ENCODE peak calls at places on chromosomes 13 and 19, in six cellular contexts. O, C, R, U, K and M are unnamed samples.
A peak's percentile ranks its signal among the peaks of the same experiment; 100 is the strongest.

GRCh38 chr19:38793186-38793585 is 4.2 kb downstream of the LGALS7B start:
- DNase-seq in O (no peak), C (peak; percentile 50), R (no peak), U (no peak), K (peak; percentile 74), M (no peak)

GRCh38 chr19:38549061-38549460 is 68.7 kb downstream of the MAP4K1 start:
- DNase-seq in O (no peak), C (no peak), R (no peak), U (no peak), K (no peak), M (no peak)

GRCh38 chr19:35517342-35517741 is 3.9 kb upstream of the DMKN start:
- DNase-seq in O (no peak), C (no peak), R (no peak), U (no peak), K (no peak), M (no peak)

GRCh38 chr19:6521718-6522646 is 8.8 kb upstream of the TNFSF9 start:
- DNase-seq in O (peak; percentile 68), C (no peak), R (no peak), U (no peak), K (no peak), M (peak; percentile 81)

GRCh38 chr13:74062933-74063332 is 71.3 kb downstream of the KLF12 start:
- DNase-seq in O (no peak), C (peak; percentile 67), R (no peak), U (peak; percentile 79), K (no peak), M (peak; percentile 68)

GRCh38 chr13:102277286-102277685 is 124.6 kb downstream of the FGF14 start:
- DNase-seq in O (no peak), C (no peak), R (no peak), U (no peak), K (no peak), M (peak; percentile 47)

GRCh38 chr19:34432797-34433196 is 4.6 kb downstream of the UBA2 start:
- DNase-seq in O (no peak), C (peak; percentile 20), R (no peak), U (no peak), K (no peak), M (no peak)

GRCh38 chr13:75938811-75939525 is 302.8 kb downstream of the LMO7 start:
- DNase-seq in O (no peak), C (peak; percentile 72), R (no peak), U (peak; percentile 2), K (no peak), M (no peak)

GRCh38 chr13:110430391-110431338 is 123.6 kb downstream of the COL4A2 start:
- DNase-seq in O (no peak), C (no peak), R (no peak), U (no peak), K (peak; percentile 74), M (no peak)

GRCh38 chr13:69474286-69474685 is 633.3 kb upstream of the ATXN8OS start:
- DNase-seq in O (no peak), C (no peak), R (no peak), U (peak; percentile 16), K (no peak), M (no peak)

GRCh38 chr13:80870186-80870585 is 529.3 kb upstream of the SPRY2 start:
- DNase-seq in O (no peak), C (no peak), R (no peak), U (no peak), K (peak; percentile 8), M (no peak)

GRCh38 chr13:110593430-110594130 is 21.8 kb upstream of the NAXD start:
- DNase-seq in O (peak; percentile 32), C (peak; percentile 73), R (peak; percentile 50), U (peak; percentile 39), K (peak; percentile 39), M (no peak)

GRCh38 chr19:18292460-18292809 is 11.0 kb upstream of the JUND start:
- DNase-seq in O (no peak), C (no peak), R (no peak), U (no peak), K (peak; percentile 41), M (no peak)

DNA sequence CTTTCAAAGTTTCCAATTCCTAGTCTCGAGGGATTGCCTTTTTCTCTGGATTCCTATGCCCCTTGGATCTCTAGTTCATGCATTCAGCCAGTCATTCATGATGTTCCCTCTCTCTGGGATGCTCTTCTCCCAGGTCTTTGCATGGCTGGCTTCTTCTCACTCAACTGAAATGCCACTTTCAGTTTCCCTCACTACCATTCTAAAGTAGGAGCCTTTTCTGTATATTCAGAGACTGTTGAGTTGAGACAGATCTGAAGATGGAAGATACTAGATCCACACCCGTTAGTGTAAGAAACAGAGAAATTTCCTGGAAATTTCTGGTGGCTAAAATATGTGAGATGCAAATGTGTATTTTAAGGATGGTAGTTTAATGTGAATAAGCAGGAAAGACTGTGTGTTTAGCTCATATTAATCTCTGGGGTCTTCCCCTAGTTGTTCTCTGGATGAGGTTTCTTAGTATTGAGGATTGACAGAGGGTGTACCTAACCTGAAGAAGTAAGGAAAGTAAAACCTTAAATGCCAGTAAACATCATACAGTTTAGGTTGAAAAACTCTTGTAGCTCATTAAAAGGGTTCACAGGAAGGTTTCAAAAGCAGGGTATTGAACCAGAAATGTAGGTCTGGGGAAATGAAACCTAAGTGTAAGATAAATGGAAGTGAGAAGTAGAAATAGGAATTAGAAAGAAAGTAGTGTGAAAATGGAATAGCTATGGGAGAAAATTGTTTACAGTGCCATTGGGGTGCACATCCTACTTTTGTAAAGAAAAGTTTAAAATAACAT is 331.3 kb downstream of the NDFIP2 start:
- DNase-seq in O (no peak), C (no peak), R (no peak), U (no peak), K (no peak), M (no peak)
- H3K9ac ChIP-seq in O (no peak overlapping the region), C (no peak overlapping the region), R (no peak overlapping the region), U (no peak overlapping the region), K (no peak overlapping the region), M (no peak overlapping the region)

GRCh38 chr19:2845107-2845506 is 3.8 kb downstream of the ZNF555 start:
- DNase-seq in O (no peak), C (no peak), R (no peak), U (no peak), K (no peak), M (no peak)

GRCh38 chr19:2837430-2837829 is 3.8 kb upstream of the ZNF555 start:
- DNase-seq in O (no peak), C (no peak), R (no peak), U (no peak), K (no peak), M (no peak)

GRCh38 chr19:2846180-2846935 is 5.1 kb downstream of the ZNF555 start:
- DNase-seq in O (no peak), C (no peak), R (no peak), U (no peak), K (no peak), M (no peak)

GRCh38 chr19:2841858-2842574 is 741 bp downstream of the ZNF555 start:
- DNase-seq in O (peak; percentile 58), C (no peak), R (no peak), U (no peak), K (no peak), M (no peak)

DNA sequence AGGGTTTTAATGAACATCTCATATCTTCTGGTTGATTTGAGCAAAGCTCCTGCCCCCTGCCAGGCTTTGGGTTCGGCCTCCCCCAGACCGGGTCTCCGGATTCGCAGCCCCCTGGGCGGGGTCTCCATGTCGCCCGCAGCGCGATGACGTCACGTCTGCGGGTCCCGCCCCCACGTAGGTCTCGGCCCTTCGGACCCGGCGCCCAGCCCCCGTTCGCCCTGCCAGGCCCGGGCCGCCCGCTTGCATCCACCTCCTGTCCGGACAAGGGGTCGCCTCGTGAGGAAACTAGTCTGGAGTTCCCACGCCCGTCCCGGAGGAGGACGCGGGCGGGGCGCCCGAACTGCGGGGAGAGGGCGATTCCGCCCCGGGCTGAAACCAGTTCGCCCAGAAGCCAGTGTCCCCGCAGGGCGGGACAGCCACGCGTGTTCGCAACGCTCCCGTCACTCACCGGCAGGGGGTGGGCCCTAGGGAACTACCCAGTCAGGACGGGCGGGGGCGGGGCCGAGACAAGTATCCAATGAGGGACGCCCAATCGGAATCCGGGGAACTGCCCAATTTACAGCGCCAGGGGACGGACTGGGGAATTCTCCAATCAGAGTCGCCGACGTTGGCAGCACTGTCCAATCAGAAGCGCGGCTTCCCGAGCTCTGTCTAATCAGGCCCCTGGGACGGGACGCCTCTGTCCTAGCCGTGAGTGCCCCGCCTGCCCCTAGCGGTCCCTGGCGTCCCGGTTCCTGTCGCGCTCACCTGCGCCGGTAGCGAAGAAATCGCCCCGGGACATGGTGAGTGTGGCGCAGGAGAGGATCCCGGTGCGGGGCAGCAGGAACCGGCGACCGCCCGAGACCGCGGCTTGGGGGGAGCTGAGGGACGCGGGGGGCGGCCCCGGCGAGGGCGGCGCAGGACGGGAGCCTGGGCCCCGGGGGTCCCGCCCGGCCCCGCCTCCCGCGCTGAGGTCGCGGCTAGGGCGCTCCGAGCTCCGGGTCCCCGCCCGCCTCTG is at the start of gene ZNF555:
- DNase-seq in O (peak; percentile 99), C (peak; percentile 99), R (peak; percentile 98), U (peak; percentile 98), K (peak; percentile 99), M (peak; percentile 100)
- TF ChIP-seq CTCF in O (peak; percentile 58), C (no peak), R (peak; percentile 33), U (no peak), K (peak; percentile 35), M (peak; percentile 49)

DNA sequence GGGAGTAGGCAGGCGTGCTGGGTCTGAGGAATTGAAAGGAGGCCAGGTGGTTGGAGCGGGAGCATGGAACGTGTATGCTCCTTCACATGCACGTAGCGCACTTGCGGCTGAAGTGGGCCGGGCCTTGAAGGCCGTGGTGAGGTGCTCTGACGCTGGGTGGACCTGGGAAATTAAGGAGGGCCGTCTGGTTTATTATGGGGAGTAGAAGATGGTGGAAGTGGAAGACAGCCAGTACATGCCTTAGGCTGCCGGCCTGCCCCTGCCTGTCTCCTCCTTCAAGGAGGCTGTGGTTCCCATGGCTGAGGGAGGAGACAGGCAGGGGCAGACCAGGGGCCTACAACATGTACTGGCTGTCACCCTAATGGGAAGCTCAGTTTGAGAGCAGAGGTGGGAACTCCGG is 23.9 kb downstream of the GATAD2A start:
- DNase-seq in O (no peak), C (no peak), R (no peak), U (no peak), K (peak; percentile 14), M (no peak)
- H3K4me3 ChIP-seq in O (no peak overlapping the region), C (no peak overlapping the region), R (no peak overlapping the region), U (no peak overlapping the region), K (no peak overlapping the region), M (no peak overlapping the region)

GRCh38 chr13:27352698-27353097 is 71.7 kb upstream of the GTF3A start:
- DNase-seq in O (no peak), C (no peak), R (no peak), U (no peak), K (no peak), M (no peak)

GRCh38 chr13:27353653-27354052 is 70.8 kb upstream of the GTF3A start:
- DNase-seq in O (no peak), C (no peak), R (no peak), U (no peak), K (no peak), M (no peak)

GRCh38 chr13:27355894-27356293 is 68.5 kb upstream of the GTF3A start:
- DNase-seq in O (no peak), C (no peak), R (no peak), U (no peak), K (no peak), M (no peak)

GRCh38 chr13:27354379-27354778 is 70.0 kb upstream of the GTF3A start:
- DNase-seq in O (no peak), C (peak; percentile 77), R (no peak), U (peak; percentile 39), K (no peak), M (no peak)

DNA sequence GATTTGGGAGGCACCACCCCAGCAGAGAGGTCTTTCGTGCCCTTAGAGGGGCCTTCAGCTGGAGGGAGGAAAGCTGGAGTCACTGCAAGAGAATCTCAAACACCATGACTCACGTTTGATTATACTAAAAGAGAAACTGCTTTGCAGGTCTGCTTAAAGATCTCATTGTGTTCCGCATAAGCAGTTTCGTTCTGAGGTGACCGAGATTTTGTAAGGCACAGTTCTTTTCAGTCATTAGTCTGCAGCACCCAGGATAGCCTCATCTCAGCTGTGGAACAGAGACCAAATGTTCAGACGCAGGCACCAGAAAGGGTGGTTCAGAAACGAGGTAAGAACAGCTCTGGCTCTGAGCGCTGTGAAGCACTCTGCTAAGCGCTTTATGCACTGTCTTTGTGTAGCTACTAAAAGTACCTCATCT is 71.2 kb upstream of the GTF3A start:
- DNase-seq in O (no peak), C (peak; percentile 50), R (no peak), U (peak; percentile 69), K (no peak), M (no peak)
- H3K9ac ChIP-seq in O (no peak overlapping the region), C (no peak overlapping the region), R (no peak overlapping the region), U (peak overlapping the region; percentile 61), K (no peak overlapping the region), M (no peak overlapping the region)